ENCODE peak calls at places on chromosome 21, in six cellular contexts. A, H, X, Z, P and Q are unnamed samples.

GRCh38 chr21:45339430-45340405 is 52.0 kb upstream of the POFUT2 start:
- DNase-seq in A (peak), H (no peak), X (no peak), Z (no peak), P (no peak), Q (no peak)

GRCh38 chr21:17003763-17004373 is 509.0 kb upstream of the CXADR start:
- DNase-seq in A (no peak), H (no peak), X (no peak), Z (no peak), P (no peak), Q (no peak)

GRCh38 chr21:9750341-9751086 is 770.9 kb upstream of the TPTE start:
- DNase-seq in A (no peak), H (no peak), X (no peak), Z (no peak), P (peak), Q (no peak)

GRCh38 chr21:43758132-43758619 is 17.9 kb downstream of the CSTB start:
- DNase-seq in A (peak), H (no peak), X (no peak), Z (peak), P (peak), Q (no peak)

GRCh38 chr21:24032709-24033232 is 1574.5 kb downstream of the MRPL39 start:
- DNase-seq in A (no peak), H (no peak), X (no peak), Z (no peak), P (no peak), Q (no peak)

GRCh38 chr21:44294391-44295162 is 5.3 kb upstream of the PFKL start:
- DNase-seq in A (peak), H (peak), X (no peak), Z (no peak), P (peak), Q (peak)

GRCh38 chr21:43207868-43208267 is 39.1 kb downstream of the CRYAA start:
- DNase-seq in A (no peak), H (no peak), X (no peak), Z (peak), P (peak), Q (no peak)

GRCh38 chr21:34835526-34835925 is 166.7 kb downstream of the CLIC6 start:
- DNase-seq in A (no peak), H (peak), X (no peak), Z (peak), P (peak), Q (peak)

GRCh38 chr21:45804809-45805313 is 161.3 kb downstream of the PCBP3 start:
- DNase-seq in A (no peak), H (no peak), X (no peak), Z (no peak), P (no peak), Q (no peak)

GRCh38 chr21:42002421-42002958 is 7.7 kb downstream of the ZBTB21 start:
- DNase-seq in A (no peak), H (no peak), X (no peak), Z (no peak), P (no peak), Q (no peak)

GRCh38 chr21:45332415-45332814 is 44.7 kb upstream of the POFUT2 start:
- DNase-seq in A (peak), H (no peak), X (no peak), Z (no peak), P (peak), Q (no peak)

GRCh38 chr21:14952916-14953315 is 111.9 kb downstream of the NRIP1 start:
- DNase-seq in A (no peak), H (no peak), X (no peak), Z (no peak), P (no peak), Q (no peak)

GRCh38 chr21:14084068-14084501 is 126.7 kb downstream of the LIPI start:
- DNase-seq in A (no peak), H (no peak), X (no peak), Z (no peak), P (peak), Q (no peak)

GRCh38 chr21:25421327-25422028 is 185.8 kb downstream of the MRPL39 start:
- DNase-seq in A (no peak), H (peak), X (no peak), Z (no peak), P (no peak), Q (no peak)

GRCh38 chr21:33424214-33424613 is 21.0 kb downstream of the IFNGR2 start:
- DNase-seq in A (no peak), H (no peak), X (no peak), Z (no peak), P (no peak), Q (no peak)

GRCh38 chr21:33425825-33426224 is 22.6 kb downstream of the IFNGR2 start:
- DNase-seq in A (no peak), H (no peak), X (no peak), Z (no peak), P (no peak), Q (no peak)

GRCh38 chr21:33428669-33429068 is 25.5 kb downstream of the IFNGR2 start:
- DNase-seq in A (no peak), H (no peak), X (no peak), Z (peak), P (no peak), Q (no peak)

GRCh38 chr21:33430858-33431257 is 27.6 kb downstream of the IFNGR2 start:
- DNase-seq in A (no peak), H (no peak), X (no peak), Z (no peak), P (no peak), Q (no peak)

DNA sequence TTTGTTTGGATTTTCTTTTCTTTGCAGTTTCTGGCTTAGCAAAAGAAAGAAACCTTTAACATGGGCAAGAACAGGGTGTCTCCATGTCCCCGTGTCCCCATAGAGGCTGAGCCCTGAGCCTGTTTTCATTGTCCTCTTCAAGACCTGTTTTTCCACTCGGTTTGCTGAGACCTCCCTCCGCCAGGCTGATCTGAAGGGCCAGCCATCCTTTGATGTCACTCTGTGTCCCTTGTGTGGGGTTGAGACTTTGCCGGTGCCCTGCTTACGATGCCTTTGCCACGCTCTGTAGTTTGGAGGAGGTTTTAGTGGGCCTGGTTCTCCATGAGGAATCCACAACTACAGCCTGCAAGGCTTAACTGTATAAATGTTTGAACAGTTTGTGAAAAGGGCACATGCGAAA is 23.8 kb downstream of the IFNGR2 start:
- DNase-seq in A (no peak), H (no peak), X (no peak), Z (no peak), P (no peak), Q (no peak)
- TF ChIP-seq POLR2A in A (no peak), H (no peak), X (no peak), Z (no peak), P (no peak), Q (no peak)

GRCh38 chr21:38721983-38722382 is 83.7 kb upstream of the ETS2 start:
- DNase-seq in A (no peak), H (no peak), X (no peak), Z (no peak), P (no peak), Q (no peak)

GRCh38 chr21:38725196-38726157 is 80.3 kb upstream of the ETS2 start:
- DNase-seq in A (no peak), H (no peak), X (no peak), Z (no peak), P (no peak), Q (no peak)

GRCh38 chr21:38716942-38717341 is 88.8 kb upstream of the ETS2 start:
- DNase-seq in A (no peak), H (no peak), X (no peak), Z (no peak), P (no peak), Q (no peak)

GRCh38 chr21:38720074-38720473 is 85.7 kb upstream of the ETS2 start:
- DNase-seq in A (no peak), H (no peak), X (no peak), Z (no peak), P (no peak), Q (no peak)

GRCh38 chr21:38721055-38721454 is 84.7 kb upstream of the ETS2 start:
- DNase-seq in A (no peak), H (no peak), X (no peak), Z (no peak), P (no peak), Q (no peak)
- H3K27ac ChIP-seq in A (no peak), H (no peak), X (no peak), Z (no peak), P (no peak), Q (no peak)

GRCh38 chr21:32132409-32132808 is 146.4 kb downstream of the MIS18A start:
- DNase-seq in A (no peak), H (no peak), X (no peak), Z (no peak), P (no peak), Q (no peak)

GRCh38 chr21:32131960-32132359 is 146.9 kb downstream of the MIS18A start:
- DNase-seq in A (no peak), H (no peak), X (peak), Z (no peak), P (no peak), Q (no peak)

GRCh38 chr21:32131164-32131563 is 147.7 kb downstream of the MIS18A start:
- DNase-seq in A (no peak), H (no peak), X (no peak), Z (no peak), P (no peak), Q (no peak)

GRCh38 chr21:32134441-32135159 is 144.2 kb downstream of the MIS18A start:
- DNase-seq in A (no peak), H (no peak), X (no peak), Z (no peak), P (no peak), Q (no peak)

GRCh38 chr21:32132911-32133310 is 145.9 kb downstream of the MIS18A start:
- DNase-seq in A (no peak), H (no peak), X (no peak), Z (no peak), P (no peak), Q (no peak)
- TF ChIP-seq CTCF in A (no peak), H (no peak), X (no peak), Z (no peak), P (no peak), Q (no peak)

GRCh38 chr21:36437745-36438128 is 42.2 kb downstream of the CLDN14 start:
- DNase-seq in A (no peak), H (peak), X (no peak), Z (no peak), P (no peak), Q (no peak)
- TF ChIP-seq POLR2A in A (no peak), H (no peak), X (no peak), Z (no peak), P (no peak), Q (no peak)